ENCODE peak calls at places on chromosomes 2 and 18, in four cellular contexts. K is A549, E is IMR-90, P is neuronal stem cell. W is an unnamed sample.

GRCh38 chr2:74261204-74261864 is 62.9 kb downstream of the MTHFD2 start:
- DNase-seq in E (no peak), K (peak), P (peak), W (no peak)

GRCh38 chr2:60556998-60557955 is 3.8 kb upstream of the BCL11A start:
- DNase-seq in E (no peak), P (no peak), K (no peak), W (no peak)

GRCh38 chr2:216887132-216887531 is 27.3 kb upstream of the TNP1 start:
- DNase-seq in K (no peak), E (no peak), P (no peak), W (no peak)

GRCh38 chr2:19462228-19462627 is 103.8 kb upstream of the OSR1 start:
- DNase-seq in K (no peak), P (no peak), E (no peak), W (no peak)

GRCh38 chr18:7897119-7897518 is 330.0 kb downstream of the PTPRM start:
- DNase-seq in P (no peak), E (no peak), K (no peak), W (no peak)

GRCh38 chr2:28895189-28895893 is 874 bp downstream of the WDR43 start:
- DNase-seq in E (peak), K (peak), P (no peak), W (peak)

GRCh38 chr2:225326969-225327368 is 72.5 kb upstream of the NYAP2 start:
- DNase-seq in K (no peak), E (no peak), P (no peak), W (no peak)

GRCh38 chr2:8049851-8050571 is 631.8 kb upstream of the ID2 start:
- DNase-seq in P (no peak), E (no peak), K (no peak), W (no peak)

GRCh38 chr18:55778731-55779460 is 190.9 kb upstream of the TCF4 start:
- DNase-seq in K (no peak), E (no peak), P (no peak), W (no peak)

GRCh38 chr2:229714736-229715541 is 584 bp upstream of the DNER start:
- DNase-seq in E (peak), P (peak), K (peak), W (no peak)

GRCh38 chr2:73979021-73979420 is 5.7 kb upstream of the TET3 start:
- DNase-seq in P (no peak), K (no peak), E (no peak), W (no peak)

GRCh38 chr2:118752762-118753429 is 94.6 kb downstream of the EN1 start:
- DNase-seq in E (no peak), P (no peak), K (no peak), W (no peak)

GRCh38 chr2:64952896-64953482 is 36.2 kb upstream of the SLC1A4 start:
- DNase-seq in P (no peak), K (peak), E (peak), W (no peak)

GRCh38 chr2:38279201-38279600 is 97.9 kb downstream of the ATL2 start:
- DNase-seq in E (peak), P (no peak), K (no peak), W (no peak)

GRCh38 chr18:54202851-54203250 is 21.6 kb downstream of the MBD2 start:
- DNase-seq in E (no peak), P (no peak), K (no peak), W (no peak)

GRCh38 chr2:3201296-3201695 is 176.3 kb downstream of the EIPR1 start:
- DNase-seq in E (no peak), K (no peak), P (no peak), W (no peak)

GRCh38 chr18:68449292-68449691 is 265.6 kb downstream of the TMX3 start:
- DNase-seq in P (no peak), E (peak), K (no peak), W (no peak)

GRCh38 chr2:120550274-120550673 is 185.4 kb upstream of the GLI2 start:
- DNase-seq in P (no peak), K (no peak), E (no peak), W (no peak)

GRCh38 chr2:120551540-120551939 is 184.1 kb upstream of the GLI2 start:
- DNase-seq in K (no peak), E (peak), P (no peak), W (peak)

GRCh38 chr2:120552079-120552478 is 183.6 kb upstream of the GLI2 start:
- DNase-seq in E (no peak), K (no peak), P (no peak), W (no peak)

GRCh38 chr2:120549841-120550240 is 185.8 kb upstream of the GLI2 start:
- DNase-seq in K (no peak), E (no peak), P (no peak), W (no peak)

GRCh38 chr2:120550893-120551446 is 184.7 kb upstream of the GLI2 start:
- DNase-seq in K (no peak), P (no peak), E (no peak), W (no peak)
- H3K4me2 ChIP-seq in K (no peak), P (no peak), E (no peak), W (no peak)

GRCh38 chr18:77054606-77055428 is 77.8 kb downstream of the MBP start:
- DNase-seq in K (peak), P (peak), E (peak), W (peak)

GRCh38 chr18:77052297-77052645 is 80.3 kb downstream of the MBP start:
- DNase-seq in K (no peak), P (no peak), E (no peak), W (no peak)

GRCh38 chr18:77054288-77054605 is 78.3 kb downstream of the MBP start:
- DNase-seq in E (no peak), P (no peak), K (no peak), W (peak)

GRCh38 chr18:77052656-77053309 is 79.8 kb downstream of the MBP start:
- DNase-seq in K (no peak), P (no peak), E (no peak), W (peak)

DNA sequence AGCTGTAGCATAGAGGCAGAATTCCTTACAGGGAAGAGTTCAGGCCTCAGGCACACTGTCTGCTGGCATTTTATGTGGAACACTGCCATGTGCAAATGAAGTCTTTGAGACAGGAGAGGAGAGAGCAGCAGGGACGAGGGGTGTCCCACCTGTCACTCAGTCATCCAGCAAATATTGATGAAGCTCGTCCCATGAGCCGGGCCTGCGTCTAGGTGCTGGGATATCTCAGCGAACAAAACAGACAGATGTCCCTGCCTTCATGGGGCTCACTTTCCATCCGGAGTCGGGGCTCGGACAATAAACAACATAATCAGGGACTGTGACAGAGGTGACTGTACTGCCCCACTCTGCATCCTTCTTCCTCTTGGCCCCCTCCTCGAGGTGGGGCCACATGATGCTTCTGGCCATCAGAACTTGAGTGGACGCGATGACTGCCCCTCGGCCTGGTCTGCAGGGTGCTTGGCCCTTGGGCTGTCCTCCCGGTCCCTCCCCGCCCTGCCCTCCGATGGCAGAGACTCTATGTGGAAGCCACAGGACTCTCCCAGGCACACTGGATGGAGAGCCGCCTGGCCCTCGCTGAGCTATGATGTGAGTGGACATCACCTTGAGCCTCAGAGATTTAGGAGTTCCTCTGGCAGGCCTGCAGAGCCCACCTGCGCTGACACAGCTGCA is 78.8 kb downstream of the MBP start:
- DNase-seq in E (no peak), K (no peak), P (no peak), W (no peak)
- H3K4me3 ChIP-seq in E (no peak), K (no peak), P (no peak), W (peak)

GRCh38 chr2:204898928-204899640 is 353.8 kb downstream of the PARD3B start:
- DNase-seq in P (no peak), K (no peak), E (no peak), W (no peak)
- H3K4me2 ChIP-seq in P (no peak), K (no peak), E (no peak), W (no peak)

GRCh38 chr2:162838141-162838500 is 446 bp downstream of the KCNH7 start:
- DNase-seq in K (no peak), E (no peak), P (no peak), W (no peak)
- H3K4me3 ChIP-seq in K (peak), E (no peak), P (peak), W (no peak)

DNA sequence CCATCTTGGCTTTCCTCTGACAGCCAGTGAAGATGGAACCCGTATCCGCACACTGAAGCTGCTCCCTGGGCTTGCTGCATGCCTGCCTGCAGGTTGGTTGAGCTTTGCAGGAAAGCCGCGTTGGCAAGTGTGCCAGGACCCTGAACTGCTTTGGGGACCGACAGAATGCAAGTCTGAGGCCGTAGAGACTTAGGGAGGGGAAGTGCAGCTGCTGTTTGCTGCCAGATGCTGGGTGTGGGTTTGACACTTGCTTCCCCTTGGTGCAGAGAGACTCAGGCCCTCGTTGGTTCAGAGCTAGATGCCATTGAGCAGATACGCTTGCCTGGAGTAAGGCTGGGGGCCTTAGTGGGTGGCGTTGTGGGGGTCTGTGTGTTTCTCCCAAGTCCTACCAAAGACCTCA is 13.1 kb upstream of the PHLPP1 start:
- DNase-seq in P (no peak), E (no peak), K (no peak), W (peak)
- H3K4me2 ChIP-seq in P (no peak), E (no peak), K (no peak), W (no peak)

DNA sequence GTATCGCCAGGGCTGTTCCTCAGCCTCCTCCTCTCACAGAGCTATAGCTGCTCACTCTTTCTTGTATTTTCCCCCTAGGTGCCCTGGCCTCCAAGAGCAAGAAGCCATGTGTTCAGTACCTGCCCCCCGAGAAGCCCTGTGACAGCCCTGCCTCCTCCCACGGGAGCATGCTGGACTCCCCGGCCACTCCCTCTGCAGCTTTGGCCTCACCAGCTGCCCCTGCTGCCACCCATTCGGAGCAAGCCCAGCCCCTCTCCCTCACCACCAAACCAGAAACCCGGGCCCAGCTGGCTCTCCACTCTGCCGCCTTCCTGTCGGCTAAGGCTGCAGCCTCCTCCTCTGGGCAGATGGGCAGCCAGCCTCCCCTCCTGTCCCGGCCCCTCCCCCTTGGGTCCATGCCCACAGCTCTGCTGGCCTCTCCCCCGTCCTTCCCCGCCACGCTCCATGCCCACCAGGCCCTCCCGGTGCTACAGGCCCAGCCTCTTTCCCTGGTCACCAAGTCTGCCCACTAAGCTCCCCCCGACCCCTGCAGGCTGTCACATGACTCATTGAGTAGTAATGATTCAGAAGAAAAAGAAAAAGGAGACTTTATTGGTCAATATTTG is 18.7 kb downstream of the TGOLN2 start:
- DNase-seq in E (peak), K (no peak), P (no peak), W (no peak)
- H3K4me3 ChIP-seq in E (no peak), K (no peak), P (no peak), W (no peak)

DNA sequence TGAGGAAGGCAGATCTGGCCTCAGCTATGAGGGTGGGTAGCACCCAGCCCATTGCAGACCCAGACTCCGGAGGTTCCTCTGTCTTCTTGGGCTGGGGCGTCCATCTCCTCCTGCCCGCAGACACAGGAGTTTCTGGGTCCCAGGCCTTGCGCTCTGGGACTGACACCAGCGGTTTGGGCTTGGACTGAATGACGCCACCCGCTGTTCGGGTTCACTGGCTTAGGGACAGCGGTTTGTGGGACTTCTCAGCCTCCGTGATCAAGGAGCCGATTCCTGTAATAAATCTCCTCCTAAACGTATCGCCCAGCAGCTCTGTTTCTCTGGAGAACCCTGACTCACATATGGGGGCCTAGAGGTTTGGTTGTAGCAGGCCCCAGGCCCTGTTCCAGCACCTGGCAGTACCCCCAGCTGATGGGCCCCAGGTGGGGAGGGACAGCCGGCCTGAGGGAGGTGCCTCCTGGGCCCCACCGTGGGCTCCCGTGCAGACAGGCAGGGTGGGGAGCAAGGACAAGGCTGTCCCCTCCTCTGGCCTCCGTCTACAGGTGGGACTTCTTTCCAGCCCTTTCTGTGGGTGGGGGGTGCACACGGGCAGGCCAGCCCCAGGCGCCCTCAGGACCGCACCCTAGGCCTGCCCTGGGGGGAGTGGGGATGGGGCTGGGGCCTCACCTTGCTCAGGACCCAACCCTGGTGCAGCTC is 4.5 kb upstream of the AQP12A start:
- DNase-seq in E (no peak), K (no peak), P (no peak), W (no peak)
- H3K4me2 ChIP-seq in E (no peak), K (no peak), P (no peak), W (no peak)

GRCh38 chr2:6772366-6772710 is 93.4 kb downstream of the CMPK2 start:
- DNase-seq in K (no peak), P (peak), E (peak), W (peak)
- H3K4me3 ChIP-seq in K (no peak), P (no peak), E (no peak), W (peak)

GRCh38 chr2:50490991-50491390 is 540.9 kb downstream of the NRXN1 start:
- DNase-seq in P (no peak), E (no peak), K (no peak), W (no peak)

GRCh38 chr2:50492452-50492851 is 539.5 kb downstream of the NRXN1 start:
- DNase-seq in P (peak), K (peak), E (peak), W (peak)

DNA sequence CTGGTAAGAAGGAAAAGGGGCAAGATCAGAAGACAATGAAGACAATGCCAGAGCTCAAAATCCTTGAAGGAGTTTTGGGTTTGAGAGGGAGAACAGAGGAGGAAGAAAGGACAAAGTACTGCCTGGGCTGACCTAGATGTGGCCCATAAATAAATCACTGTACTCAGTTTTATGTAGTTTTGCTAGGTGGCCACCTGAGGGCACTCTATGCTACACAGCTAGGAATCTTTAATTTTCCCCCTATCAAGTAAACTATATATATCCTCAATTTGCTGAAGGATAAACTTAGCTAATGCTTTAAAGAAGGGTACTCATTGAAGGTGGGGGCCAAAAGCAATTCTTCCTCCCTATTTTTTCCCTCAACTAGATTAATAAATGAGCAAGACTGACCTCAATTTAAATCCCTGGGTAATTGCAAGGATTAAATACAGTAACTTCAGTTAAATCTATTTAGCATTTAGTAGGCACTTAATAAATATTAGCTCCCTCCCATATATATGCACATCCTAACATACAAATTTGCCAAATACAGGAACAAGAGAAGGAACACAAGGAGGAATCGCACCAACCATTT is 540.3 kb downstream of the NRXN1 start:
- DNase-seq in P (peak), K (peak), E (peak), W (peak)
- H3K4me2 ChIP-seq in P (no peak), K (no peak), E (no peak), W (no peak)

GRCh38 chr18:70073442-70073841 is 125.8 kb upstream of the CD226 start:
- DNase-seq in P (no peak), K (no peak), E (no peak), W (no peak)
- H3K4me3 ChIP-seq in P (no peak), K (no peak), E (no peak), W (no peak)

W was measured in OCI-LY7.